ENCODE peak calls at places on chromosome 6, in eight cellular contexts. K is effector CD8-positive, alpha-beta T cell; M is stimulated activated CD8-positive, alpha-beta memory T cell treated with anti-CD3 and anti-CD28 coated beads, Interleukin-15, amount 100 ng/mL, for 48 hours; I is iPS DF 19.7; U is activated gamma-delta T cell treated with anti-CD3 and anti-CD28 coated beads, Interleukin-2, amount 50 U/mL, for 16 hours; P is NCI-H1092; T is RKO; W is NCI-H187. S is an unnamed sample.

GRCh38 chr6:124993327-124993726 is 31.1 kb downstream of the RNF217 start:
- DNase-seq in U (no peak), T (no peak), W (no peak), K (no peak), I (no peak), M (no peak), P (no peak), S (no peak)

GRCh38 chr6:15434263-15434662 is 188.4 kb downstream of the JARID2 start:
- DNase-seq in M (no peak), K (no peak), T (no peak), P (no peak), U (no peak), W (no peak), I (no peak), S (no peak)

GRCh38 chr6:132161283-132161682 is 210.1 kb upstream of the CCN2 start:
- DNase-seq in U (no peak), K (no peak), I (peak), M (no peak), W (no peak), P (no peak), T (peak), S (no peak)

GRCh38 chr6:83265384-83265783 is 72.2 kb downstream of the RWDD2A start:
- DNase-seq in T (no peak), M (no peak), W (no peak), P (no peak), U (no peak), I (no peak), K (no peak), S (no peak)

GRCh38 chr6:170030284-170031095 is 260.4 kb downstream of the DLL1 start:
- DNase-seq in M (no peak), T (no peak), I (no peak), K (no peak), P (no peak), U (no peak), W (no peak), S (no peak)

GRCh38 chr6:31792090-31792374 is 3.5 kb downstream of the VARS1 start:
- DNase-seq in K (no peak), U (no peak), I (no peak), P (no peak), M (no peak), W (no peak), T (no peak), S (no peak)

GRCh38 chr6:167120557-167121030 is 2.3 kb upstream of the CCR6 start:
- DNase-seq in P (no peak), W (no peak), I (no peak), K (no peak), M (no peak), U (no peak), T (no peak), S (no peak)

GRCh38 chr6:127300411-127300810 is 33.7 kb downstream of the RNF146 start:
- DNase-seq in W (no peak), K (no peak), U (no peak), M (no peak), I (no peak), T (peak), P (no peak), S (no peak)

GRCh38 chr6:35148167-35148741 is 7.1 kb upstream of the TCP11 start:
- DNase-seq in M (peak), P (no peak), K (no peak), U (no peak), T (peak), I (peak), W (no peak), S (peak)